ENCODE peak calls at places on chromosomes 16 and 17, in four cellular contexts. Y is cardiac muscle cell; E is DMS153; X is activated T-cell treated with anti-CD3 and anti-CD28 coated beads, Interleukin-2, amount 50 U/mL, for 72 hours. S is an unnamed sample.

GRCh38 chr16:57695378-57696054 is 910 bp downstream of the DRC7 start:
- DNase-seq in Y (no peak), E (no peak), X (no peak), S (no peak)

GRCh38 chr16:57313509-57313908 is 29.0 kb upstream of the PLLP start:
- DNase-seq in Y (no peak), E (no peak), X (no peak), S (no peak)

GRCh38 chr16:68396481-68396880 is 51.8 kb downstream of the SMPD3 start:
- DNase-seq in Y (peak; percentile 61), E (peak; percentile 21), X (peak; percentile 51), S (peak; percentile 69)

GRCh38 chr17:14052886-14053615 is 16.3 kb upstream of the COX10 start:
- DNase-seq in Y (peak; percentile 52), E (no peak), X (no peak), S (no peak)

GRCh38 chr17:12768267-12768666 is 21.0 kb upstream of the ARHGAP44 start:
- DNase-seq in Y (no peak), E (no peak), X (no peak), S (no peak)

GRCh38 chr17:62080647-62081046 is 15.6 kb upstream of the MED13 start:
- DNase-seq in Y (no peak), E (no peak), X (no peak), S (no peak)

GRCh38 chr16:89902980-89903379 is 15.7 kb upstream of the MC1R start:
- DNase-seq in Y (no peak), E (no peak), X (no peak), S (no peak)

GRCh38 chr16:9081183-9081582 is 10.3 kb upstream of the HAPSTR1 start:
- DNase-seq in Y (no peak), E (no peak), X (no peak), S (no peak)

GRCh38 chr16:64925166-64925565 is 196.7 kb downstream of the CDH11 start:
- DNase-seq in Y (peak; percentile 29), E (no peak), X (no peak), S (no peak)

GRCh38 chr17:16150251-16150859 is 65.0 kb downstream of the NCOR1 start:
- DNase-seq in Y (peak; percentile 66), E (no peak), X (no peak), S (no peak)

GRCh38 chr16:89095401-89095974 is 1.8 kb downstream of the ACSF3 start:
- DNase-seq in Y (no peak), E (peak; percentile 70), X (peak; percentile 37), S (no peak)

GRCh38 chr16:87350681-87351319 is 32.8 kb downstream of the FBXO31 start:
- DNase-seq in Y (peak; percentile 19), E (no peak), X (no peak), S (no peak)